ENCODE peak calls at places on chromosomes 11 and 22, in four cellular contexts. K, I, T and F are unnamed samples.

GRCh38 chr11:10716122-10716521 is 22.6 kb upstream of the IRAG1 start:
- DNase-seq in K (no peak), I (no peak), T (no peak), F (no peak)

GRCh38 chr22:17161991-17162390 is 2.9 kb upstream of the HDHD5 start:
- DNase-seq in I (no peak), K (no peak), T (no peak), F (no peak)

GRCh38 chr11:12390687-12391110 is 13.3 kb downstream of the PARVA start:
- DNase-seq in T (no peak), I (no peak), K (no peak), F (no peak)

GRCh38 chr22:34960005-34960404 is 106.0 kb upstream of the ISX start:
- DNase-seq in T (no peak), I (no peak), K (peak; percentile 52), F (no peak)

GRCh38 chr11:92224394-92225205 is at the start of gene FAT3:
- DNase-seq in T (peak; percentile 77), K (peak; percentile 91), I (no peak), F (no peak)

GRCh38 chr22:28179392-28179791 is 260.3 kb upstream of the PITPNB start:
- DNase-seq in T (no peak), K (no peak), I (no peak), F (no peak)

GRCh38 chr22:31342389-31343125 is 3.6 kb downstream of the PATZ1 start:
- DNase-seq in K (peak; percentile 47), T (peak; percentile 25), I (no peak), F (no peak)

GRCh38 chr22:45584621-45585436 is 82.1 kb downstream of the FBLN1 start:
- DNase-seq in I (no peak), T (no peak), K (no peak), F (no peak)

GRCh38 chr11:105673089-105673488 is 63.2 kb downstream of the GRIA4 start:
- DNase-seq in I (no peak), T (peak; percentile 84), K (peak; percentile 87), F (peak; percentile 7)

GRCh38 chr22:28711820-28712777 is 29.5 kb downstream of the CHEK2 start:
- DNase-seq in I (no peak), T (peak; percentile 64), K (no peak), F (no peak)

GRCh38 chr11:14374922-14375630 is 16.1 kb upstream of the RRAS2 start:
- DNase-seq in T (no peak), K (peak; percentile 40), I (no peak), F (no peak)

GRCh38 chr11:68542617-68543016 is 82.1 kb downstream of the PPP6R3 start:
- DNase-seq in K (no peak), I (no peak), T (peak; percentile 64), F (no peak)

GRCh38 chr22:32839776-32840571 is 38.5 kb downstream of the TIMP3 start:
- DNase-seq in K (peak; percentile 44), I (no peak), T (peak; percentile 54), F (no peak)

GRCh38 chr11:113446112-113446511 is 29.1 kb downstream of the DRD2 start:
- DNase-seq in I (no peak), K (no peak), T (peak; percentile 27), F (no peak)

GRCh38 chr11:125110506-125110905 is 920 bp downstream of the TMEM218 start:
- DNase-seq in T (no peak), I (no peak), K (peak; percentile 31), F (peak; percentile 16)

GRCh38 chr11:1827095-1827797 is 7.5 kb upstream of the SYT8 start:
- DNase-seq in K (no peak), I (no peak), T (peak; percentile 76), F (no peak)

GRCh38 chr22:49964493-49965290 is 4.1 kb downstream of the PIM3 start:
- DNase-seq in T (peak; percentile 10), K (peak; percentile 1), I (no peak), F (no peak)

GRCh38 chr11:47541070-47541469 is 11.9 kb downstream of the CELF1 start:
- DNase-seq in I (no peak), T (no peak), K (no peak), F (no peak)

GRCh38 chr11:73521621-73522020 is 76.3 kb downstream of the FAM168A start:
- DNase-seq in T (no peak), I (peak; percentile 68), K (no peak), F (no peak)

GRCh38 chr11:69317401-69318092 is 23.6 kb downstream of the MYEOV start:
- DNase-seq in T (no peak), I (no peak), K (no peak), F (no peak)

GRCh38 chr11:39365809-39366436 is 2093.5 kb downstream of the LRRC4C start:
- DNase-seq in I (no peak), T (peak; percentile 59), K (peak; percentile 20), F (no peak)

GRCh38 chr11:104041792-104042191 is 5.4 kb downstream of the DDI1 start:
- DNase-seq in K (no peak), I (no peak), T (no peak), F (no peak)

GRCh38 chr22:19674929-19675253 is 39.4 kb upstream of the SEPTIN5 start:
- DNase-seq in T (no peak), I (no peak), K (no peak), F (no peak)

GRCh38 chr11:119533931-119534694 is 111.1 kb upstream of the THY1 start:
- DNase-seq in K (peak; percentile 82), T (peak; percentile 87), I (peak; percentile 38), F (peak; percentile 48)

GRCh38 chr11:44309483-44310197 is at the start of gene ALX4:
- DNase-seq in T (peak; percentile 36), I (no peak), K (peak; percentile 89), F (no peak)

GRCh38 chr22:34972498-34972897 is 93.5 kb upstream of the ISX start:
- DNase-seq in K (peak; percentile 52), I (no peak), T (no peak), F (no peak)

GRCh38 chr11:28730336-28730735 is 622.1 kb downstream of the METTL15 start:
- DNase-seq in T (no peak), I (no peak), K (no peak), F (no peak)

GRCh38 chr11:122210378-122210995 is 94.5 kb upstream of the BLID start:
- DNase-seq in T (peak; percentile 28), K (no peak), I (no peak), F (no peak)

GRCh38 chr11:65077466-65077865 is 6.4 kb downstream of the CDCA5 start:
- DNase-seq in T (no peak), I (no peak), K (no peak), F (peak; percentile 34)

GRCh38 chr11:116225236-116225635 is 547.6 kb downstream of the BUD13 start:
- DNase-seq in I (no peak), K (no peak), T (no peak), F (no peak)

GRCh38 chr22:41009222-41009948 is 58.2 kb downstream of the RBX1 start:
- DNase-seq in T (no peak), K (no peak), I (no peak), F (no peak)

GRCh38 chr11:73317373-73317772 is 9.3 kb downstream of the ARHGEF17 start:
- DNase-seq in I (no peak), T (no peak), K (no peak), F (no peak)

GRCh38 chr22:11629661-11630385 is 3898.2 kb upstream of the OR11H1 start:
- DNase-seq in I (no peak), K (no peak), T (no peak), F (no peak)

GRCh38 chr11:34960277-34960676 is 43.9 kb downstream of the PDHX start:
- DNase-seq in I (no peak), K (no peak), T (no peak), F (no peak)

GRCh38 chr11:120306519-120307242 is 18.4 kb upstream of the TLCD5 start:
- DNase-seq in K (peak; percentile 34), T (peak; percentile 81), I (peak; percentile 70), F (no peak)

DNA sequence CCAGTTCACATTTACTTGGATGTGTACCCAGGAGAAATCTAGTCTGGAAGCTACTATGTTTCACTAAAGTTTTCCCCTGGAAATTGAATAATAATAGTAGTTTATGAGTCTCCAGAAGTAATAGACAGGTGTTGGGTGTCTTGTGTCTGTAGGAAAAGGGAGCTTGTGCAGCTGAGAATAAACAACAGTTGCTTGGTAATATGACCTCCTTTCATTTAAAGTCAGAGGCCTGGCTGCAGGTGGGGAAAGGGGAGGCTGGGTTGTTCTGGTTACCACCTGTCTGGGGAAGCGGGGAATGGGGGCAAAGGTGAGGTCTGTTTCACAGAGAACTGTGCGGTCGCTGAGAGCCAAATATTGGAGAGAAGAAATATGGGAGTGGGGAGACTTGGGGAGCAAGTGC is 3.3 kb upstream of the GRAMD1B start:
- DNase-seq in I (no peak), T (no peak), K (no peak), F (no peak)
- TF ChIP-seq EZH2phosphoT487 in I (no peak), T (no peak), K (no peak), F (no peak)

GRCh38 chr22:38491707-38492348 is 14.3 kb downstream of the DDX17 start:
- DNase-seq in I (no peak), T (no peak), K (no peak), F (no peak)
- H3K79me2 ChIP-seq in I (peaks cover 79% of the 10 kb centered on the region), T (peaks cover 79% of the 10 kb centered on the region), K (peaks cover 84% of the 10 kb centered on the region), F (peaks cover 9% of the 10 kb centered on the region)

GRCh38 chr22:43733138-43733537 is 79.0 kb downstream of the EFCAB6 start:
- DNase-seq in K (no peak), T (no peak), I (no peak), F (no peak)

GRCh38 chr22:43737150-43737828 is 74.8 kb downstream of the EFCAB6 start:
- DNase-seq in T (no peak), K (no peak), I (no peak), F (no peak)

GRCh38 chr22:43736651-43737050 is 75.5 kb downstream of the EFCAB6 start:
- DNase-seq in T (no peak), K (no peak), I (no peak), F (no peak)

GRCh38 chr22:43731986-43732385 is 80.1 kb downstream of the EFCAB6 start:
- DNase-seq in K (no peak), T (no peak), I (no peak), F (no peak)

DNA sequence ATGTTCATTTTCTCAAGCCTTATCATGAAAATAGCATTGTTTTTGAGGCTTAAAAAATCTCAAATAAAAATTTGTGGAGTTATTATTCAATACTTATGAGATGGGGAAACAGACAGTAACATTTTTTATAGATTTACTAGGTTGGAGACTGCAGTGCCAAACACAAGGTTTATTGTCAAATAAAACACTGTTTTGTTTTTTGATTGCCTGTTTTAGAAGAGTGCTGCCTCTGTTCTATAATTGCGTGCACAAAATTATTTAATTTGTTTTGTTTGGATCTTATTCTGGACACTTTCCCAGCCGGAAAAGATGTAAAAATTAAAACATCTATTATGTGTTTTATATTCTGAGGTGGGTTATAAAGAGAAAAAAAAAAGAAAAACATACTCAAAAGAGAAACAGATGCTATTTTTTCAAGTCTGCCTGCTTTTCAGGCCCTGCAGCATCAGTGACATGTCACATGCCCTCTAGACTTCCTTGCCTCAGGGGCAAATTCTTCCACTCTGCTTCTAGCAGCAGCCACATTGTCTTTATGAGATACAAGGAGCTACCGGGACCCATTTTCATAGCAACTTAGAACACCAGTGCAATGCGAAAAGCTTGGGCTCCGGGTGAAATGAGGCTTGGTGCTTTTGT is 77.6 kb downstream of the EFCAB6 start:
- DNase-seq in K (no peak), I (no peak), T (no peak), F (no peak)
- TF ChIP-seq EZH2phosphoT487 in K (no peak), I (no peak), T (no peak), F (no peak)

DNA sequence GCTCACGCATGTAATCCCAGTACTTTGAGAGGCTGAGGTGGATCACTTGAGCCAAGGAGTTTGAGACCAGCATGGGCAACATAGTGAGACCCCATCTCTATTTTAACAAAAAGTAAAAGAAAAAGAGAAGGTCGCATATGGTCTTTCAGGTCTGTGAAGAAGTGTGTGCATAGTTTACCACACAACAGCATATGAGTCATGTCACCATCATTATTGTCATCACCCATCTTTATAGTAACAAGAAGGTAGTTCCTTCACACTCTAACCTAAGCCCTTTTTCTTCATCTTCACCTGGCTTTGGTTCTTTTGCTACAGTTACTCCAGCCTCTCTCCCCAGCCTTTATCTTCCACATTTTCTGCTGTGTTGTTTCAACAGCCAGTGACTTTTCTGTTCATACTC is 39.2 kb downstream of the PACS1 start:
- DNase-seq in K (no peak), T (no peak), I (no peak), F (no peak)
- H3K79me2 ChIP-seq in K (no peaks in the 10 kb centered on the region), T (peaks cover 83% of the 10 kb centered on the region), I (peaks cover 4% of the 10 kb centered on the region), F (peaks cover 9% of the 10 kb centered on the region)